ENCODE peak calls at places on chromosomes 5 and 9, in four cellular contexts. I, B, G and J are unnamed samples. For H3K27me3, the result is how much of the 10 kb centered on the place peaks cover.

GRCh38 chr9:109652971-109653370 is 127.0 kb upstream of the PALM2AKAP2 start:
- DNase-seq in I (peak), B (no peak), G (peak), J (peak)

GRCh38 chr5:3301316-3301715 is 294.3 kb upstream of the IRX1 start:
- DNase-seq in I (no peak), B (no peak), G (no peak), J (no peak)

GRCh38 chr9:19229725-19230355 is 653 bp upstream of the DENND4C start:
- DNase-seq in I (peak), B (peak), G (no peak), J (peak)

GRCh38 chr9:16333697-16334096 is 536.8 kb downstream of the BNC2 start:
- DNase-seq in I (no peak), B (no peak), G (no peak), J (no peak)

GRCh38 chr5:176736271-176736965 is 73.9 kb upstream of the UNC5A start:
- DNase-seq in I (peak), B (no peak), G (no peak), J (no peak)

GRCh38 chr5:33272288-33272687 is 168.5 kb upstream of the TARS1 start:
- DNase-seq in I (no peak), B (peak), G (peak), J (peak)

GRCh38 chr5:81786509-81786908 is 35.6 kb upstream of the SSBP2 start:
- DNase-seq in I (no peak), B (peak), G (peak), J (peak)

GRCh38 chr5:169350016-169350415 is 49.1 kb upstream of the SLIT3 start:
- DNase-seq in I (no peak), B (peak), G (peak), J (peak)

GRCh38 chr5:56449071-56449470 is 215.9 kb upstream of the ANKRD55 start:
- DNase-seq in I (no peak), B (no peak), G (no peak), J (no peak)

GRCh38 chr5:173890195-173890951 is 2.2 kb downstream of the CPEB4 start:
- DNase-seq in I (peak), B (peak), G (no peak), J (peak)

GRCh38 chr5:30039379-30039778 is 1154.1 kb upstream of the CDH6 start:
- DNase-seq in I (no peak), B (no peak), G (no peak), J (no peak)

GRCh38 chr9:93119953-93120845 is 13.9 kb downstream of the NINJ1 start:
- DNase-seq in I (no peak), B (peak), G (peak), J (peak)

GRCh38 chr5:173327948-173328895 is at the start of gene STC2:
- DNase-seq in I (peak), B (peak), G (peak), J (peak)

GRCh38 chr9:129312251-129312650 is 134.2 kb upstream of the IER5L start:
- DNase-seq in I (no peak), B (no peak), G (no peak), J (no peak)

GRCh38 chr9:71685394-71685793 is 82.9 kb downstream of the CEMIP2 start:
- DNase-seq in I (no peak), B (peak), G (peak), J (peak)

GRCh38 chr9:92764381-92764987 is at the start of gene BICD2:
- DNase-seq in I (no peak), B (peak), G (no peak), J (no peak)

GRCh38 chr5:172910828-172911627 is 48.2 kb upstream of the RPL26L1 start:
- DNase-seq in I (peak), B (peak), G (peak), J (peak)

GRCh38 chr5:171494452-171495121 is 75.1 kb downstream of the FGF18 start:
- DNase-seq in I (peak), B (peak), G (no peak), J (peak)

GRCh38 chr9:35750256-35750531 is 1.1 kb downstream of the RGP1 start:
- DNase-seq in I (no peak), B (no peak), G (no peak), J (no peak)

GRCh38 chr5:67214713-67215591 is 18.4 kb upstream of the CD180 start:
- DNase-seq in I (no peak), B (peak), G (no peak), J (peak)

GRCh38 chr9:37784291-37784639 is 599 bp downstream of the EXOSC3 start:
- DNase-seq in I (no peak), B (no peak), G (peak), J (no peak)

GRCh38 chr9:69186841-69187611 is 12.9 kb downstream of the TJP2 start:
- DNase-seq in I (no peak), B (peak), G (peak), J (peak)

GRCh38 chr5:30838936-30839511 is 354.5 kb upstream of the CDH6 start:
- DNase-seq in I (no peak), B (no peak), G (no peak), J (no peak)

GRCh38 chr5:31854181-31854624 is 215.3 kb downstream of the PDZD2 start:
- DNase-seq in I (peak), B (peak), G (peak), J (peak)

GRCh38 chr9:124032247-124032646 is 20.7 kb downstream of the LHX2 start:
- DNase-seq in I (peak), B (no peak), G (no peak), J (no peak)

GRCh38 chr9:72363908-72364678 is 915 bp downstream of the ZFAND5 start:
- DNase-seq in I (peak), B (peak), G (peak), J (peak)

GRCh38 chr9:107190031-107190935 is 92.8 kb upstream of the RAD23B start:
- DNase-seq in I (no peak), B (peak), G (peak), J (peak)

GRCh38 chr5:83126501-83126900 is 49.2 kb downstream of the XRCC4 start:
- DNase-seq in I (no peak), B (no peak), G (no peak), J (no peak)

GRCh38 chr9:129258124-129258822 is 80.2 kb upstream of the IER5L start:
- DNase-seq in I (peak), B (peak), G (peak), J (peak)

GRCh38 chr5:126591549-126591948 is 3.5 kb downstream of the ALDH7A1 start:
- DNase-seq in I (no peak), B (no peak), G (no peak), J (no peak)

GRCh38 chr5:171592741-171593140 is 173.3 kb downstream of the FGF18 start:
- DNase-seq in I (no peak), B (no peak), G (no peak), J (no peak)

DNA sequence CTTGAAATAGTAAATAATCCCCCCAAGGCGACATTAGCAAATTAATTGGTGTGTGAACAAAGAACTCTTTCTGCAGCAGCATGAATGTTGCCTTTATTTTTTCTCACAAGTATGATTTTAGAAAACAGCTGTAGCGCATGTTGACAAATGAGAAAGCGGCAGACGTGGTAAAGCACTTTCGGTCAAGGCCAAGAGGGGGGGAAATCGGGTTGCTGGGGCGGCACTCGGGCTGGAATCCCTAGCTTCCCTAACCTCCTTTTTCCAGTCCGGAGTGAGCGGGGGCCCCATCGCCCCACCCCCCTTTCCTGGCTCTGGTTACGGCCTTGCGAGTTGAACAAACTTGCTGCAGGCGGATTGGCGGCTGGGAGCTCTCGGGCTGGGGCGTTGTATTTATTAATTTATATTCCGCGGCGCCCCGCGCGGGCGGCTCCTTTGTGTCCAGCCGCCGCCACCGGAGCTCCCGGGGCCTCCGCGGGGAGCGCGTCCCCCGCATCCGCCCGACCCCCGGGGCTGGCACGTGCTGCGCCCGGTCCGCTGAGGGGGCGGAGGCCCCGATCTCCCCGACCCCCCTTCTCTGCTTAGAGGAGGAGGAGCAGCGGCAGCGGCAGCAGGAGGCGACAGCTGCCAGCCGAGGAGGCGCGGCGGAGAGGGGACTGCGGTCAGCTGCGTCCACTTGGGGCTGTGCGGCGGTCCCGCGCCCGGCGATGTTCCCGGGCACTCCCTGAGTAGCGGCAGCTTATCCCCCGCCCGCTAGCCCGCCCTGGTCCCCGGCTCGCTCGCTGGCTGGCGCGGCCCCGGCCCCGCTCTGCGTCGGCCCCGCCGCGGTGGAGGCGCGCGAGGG is at the start of gene RHOBTB3:
- DNase-seq in I (peak), B (peak), G (peak), J (peak)
- TF ChIP-seq CTCF in I (no peak), B (no peak), G (no peak), J (no peak)

DNA sequence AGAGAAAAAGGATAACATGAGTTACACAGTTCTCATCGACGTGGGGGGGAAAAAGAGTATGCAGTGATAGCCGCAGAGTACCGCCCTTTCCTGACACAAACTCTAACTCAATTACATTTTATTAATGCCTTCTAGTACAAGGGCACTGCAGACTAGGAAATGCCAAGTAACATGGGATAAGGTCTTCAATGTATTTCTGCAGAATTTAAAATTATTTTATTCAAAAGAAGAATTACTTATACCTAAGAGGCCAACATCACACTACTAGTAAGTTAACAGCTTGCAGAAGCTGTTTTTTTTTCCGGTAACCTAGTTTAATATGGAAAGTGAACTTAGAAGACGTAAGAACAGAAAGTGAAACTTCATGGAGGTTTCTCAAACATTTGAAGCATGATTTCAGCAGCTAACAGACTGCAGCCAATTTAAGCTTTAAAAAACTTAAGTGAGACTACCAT is 3.9 kb downstream of the SETX start:
- DNase-seq in I (no peak), B (peak), G (no peak), J (no peak)
- H3K4me3 ChIP-seq in I (no peak), B (peak), G (no peak), J (no peak)

GRCh38 chr5:141870871-141871270 is 7.3 kb downstream of the PCDH1 start:
- DNase-seq in I (no peak), B (peak), G (peak), J (peak)
- H3K27me3 ChIP-seq in I (under half), B (under half), G (under half), J (under half)

GRCh38 chr5:123099514-123100151 is 10.6 kb downstream of the PRDM6 start:
- DNase-seq in I (peak), B (no peak), G (no peak), J (no peak)
- TF ChIP-seq CTCF in I (peak), B (peak), G (no peak), J (peak)